ENCODE peak calls at places on chromosomes 5 and 9, in six cellular contexts. T is HCT116, K is lower lobe of right lung, O is RWPE1, S is uterus, J is kidney. F is an unnamed sample.

GRCh38 chr5:158691576-158691975 is 408.1 kb downstream of the EBF1 start:
- DNase-seq in K (no peak), O (no peak), S (no peak), T (no peak), J (no peak), F (no peak)

GRCh38 chr5:157748740-157749461 is 5.4 kb downstream of the LSM11 start:
- DNase-seq in O (peak), S (peak), J (no peak), T (no peak), K (no peak), F (no peak)

GRCh38 chr9:34501889-34502425 is 20.8 kb downstream of the ENHO start:
- DNase-seq in J (no peak), O (no peak), T (no peak), K (peak), S (peak), F (peak)

GRCh38 chr9:118170032-118170955 is 466.1 kb downstream of the TLR4 start:
- DNase-seq in J (peak), O (peak), K (no peak), S (no peak), T (no peak), F (peak)

GRCh38 chr5:150307617-150308426 is 5.1 kb upstream of the ARSI start:
- DNase-seq in S (no peak), O (no peak), K (no peak), J (no peak), T (no peak), F (no peak)

GRCh38 chr9:126756876-126757415 is 47.9 kb upstream of the ZBTB43 start:
- DNase-seq in T (no peak), O (no peak), S (no peak), K (no peak), J (no peak), F (no peak)

GRCh38 chr9:88817628-88818027 is 173.6 kb upstream of the S1PR3 start:
- DNase-seq in O (no peak), J (no peak), T (no peak), K (no peak), S (no peak), F (no peak)

GRCh38 chr5:53425598-53426516 is 54.6 kb upstream of the FST start:
- DNase-seq in J (no peak), O (peak), S (no peak), K (no peak), T (peak), F (no peak)

GRCh38 chr9:7799234-7799933 is at the start of gene DMAC1:
- DNase-seq in J (peak), O (peak), T (peak), K (peak), S (peak), F (peak)

GRCh38 chr5:103228056-103228455 is 30.5 kb upstream of the MACIR start:
- DNase-seq in T (no peak), K (no peak), S (no peak), O (no peak), J (no peak), F (no peak)

GRCh38 chr9:119790022-119790421 is 420.8 kb upstream of the BRINP1 start:
- DNase-seq in K (no peak), J (no peak), O (no peak), T (no peak), S (no peak), F (no peak)

GRCh38 chr9:128372188-128372641 is 1.0 kb downstream of the URM1 start:
- DNase-seq in O (no peak), K (no peak), J (no peak), S (no peak), T (no peak), F (no peak)

GRCh38 chr5:179878222-179879002 is 19.8 kb upstream of the MRNIP start:
- DNase-seq in T (no peak), S (no peak), O (no peak), J (no peak), K (no peak), F (no peak)

GRCh38 chr9:91905958-91906585 is 44.0 kb downstream of the ROR2 start:
- DNase-seq in O (peak), K (peak), T (no peak), J (no peak), S (no peak), F (no peak)

GRCh38 chr9:21078702-21079101 is 960 bp upstream of the IFNB1 start:
- DNase-seq in S (no peak), T (no peak), O (no peak), J (no peak), K (no peak), F (no peak)
- TF ChIP-seq CTCF in S (no peak), T (peak), O (no peak), J (no peak), K (no peak), F (no peak)

GRCh38 chr5:132431682-132432081 is 58.9 kb downstream of the IRF1 start:
- DNase-seq in T (no peak), O (no peak), J (no peak), S (no peak), K (no peak), F (no peak)

GRCh38 chr5:132434813-132435286 is 55.7 kb downstream of the IRF1 start:
- DNase-seq in J (no peak), O (no peak), S (no peak), T (no peak), K (no peak), F (no peak)

GRCh38 chr5:132430736-132431135 is 59.8 kb downstream of the IRF1 start:
- DNase-seq in K (no peak), T (no peak), O (no peak), S (no peak), J (no peak), F (no peak)

GRCh38 chr5:132434391-132434790 is 56.2 kb downstream of the IRF1 start:
- DNase-seq in O (no peak), T (no peak), J (no peak), S (no peak), K (no peak), F (no peak)

GRCh38 chr5:132433141-132433540 is 57.4 kb downstream of the IRF1 start:
- DNase-seq in K (no peak), T (no peak), O (no peak), S (no peak), J (no peak), F (no peak)
- H3K27ac ChIP-seq in K (peak), T (no peak), O (no peak), S (no peak), J (no peak), F (no peak)

GRCh38 chr5:119302916-119303897 is 52.6 kb upstream of the TNFAIP8 start:
- DNase-seq in J (no peak), S (no peak), O (peak), T (no peak), K (no peak), F (no peak)
- TF ChIP-seq CTCF in J (no peak), S (no peak), O (no peak), T (no peak), K (no peak), F (no peak)

DNA sequence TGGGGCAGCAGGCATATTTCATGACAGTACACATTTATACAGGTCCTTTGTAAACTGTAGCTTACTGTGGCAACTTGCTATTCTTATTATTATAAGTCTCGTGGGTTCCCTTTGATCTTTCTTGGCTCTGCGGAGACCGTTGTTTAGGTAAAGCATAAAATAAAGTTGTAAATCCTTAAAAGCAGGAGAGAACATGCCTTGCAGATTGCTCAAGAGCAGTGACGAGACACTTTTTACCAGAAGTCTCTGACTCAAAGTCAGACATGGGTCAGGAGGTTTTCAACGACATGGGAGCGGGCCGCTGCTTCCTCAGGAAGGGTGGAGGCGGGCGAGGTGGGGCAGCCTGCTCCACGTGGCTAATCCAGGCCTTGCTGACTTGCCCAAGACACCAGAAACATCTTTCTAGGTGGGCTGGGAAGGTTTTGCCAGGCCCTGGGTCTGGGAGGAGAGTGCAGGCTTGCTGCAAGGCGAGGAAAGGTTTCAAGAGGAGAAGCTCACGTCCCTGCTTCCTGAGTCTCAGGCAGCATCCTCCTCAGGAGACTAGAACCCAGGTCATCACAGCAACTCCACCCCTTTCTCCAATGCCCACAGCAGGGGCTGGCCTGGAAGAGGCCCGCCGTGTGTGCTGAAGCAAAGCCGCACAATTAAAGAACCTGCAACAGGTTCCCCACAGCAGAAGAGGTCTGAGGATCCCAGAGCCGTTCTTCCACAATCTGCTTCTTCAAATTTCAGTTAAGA is 6.5 kb downstream of the TBC1D2 start:
- DNase-seq in K (peak), J (peak), S (no peak), O (peak), T (no peak), F (no peak)
- H3K27ac ChIP-seq in K (peak), J (peak), S (peak), O (peak), T (peak), F (peak)

GRCh38 chr9:108476574-108476973 is 379.2 kb downstream of the ACTL7B start:
- DNase-seq in S (no peak), J (no peak), K (no peak), T (no peak), O (peak), F (no peak)

GRCh38 chr9:108474356-108474755 is 381.4 kb downstream of the ACTL7B start:
- DNase-seq in K (no peak), T (no peak), J (no peak), S (no peak), O (no peak), F (no peak)

GRCh38 chr9:108475813-108476212 is 380.0 kb downstream of the ACTL7B start:
- DNase-seq in T (no peak), S (no peak), J (no peak), K (no peak), O (no peak), F (no peak)

GRCh38 chr9:108469654-108470053 is 386.1 kb downstream of the ACTL7B start:
- DNase-seq in J (no peak), S (no peak), K (peak), T (no peak), O (peak), F (no peak)

DNA sequence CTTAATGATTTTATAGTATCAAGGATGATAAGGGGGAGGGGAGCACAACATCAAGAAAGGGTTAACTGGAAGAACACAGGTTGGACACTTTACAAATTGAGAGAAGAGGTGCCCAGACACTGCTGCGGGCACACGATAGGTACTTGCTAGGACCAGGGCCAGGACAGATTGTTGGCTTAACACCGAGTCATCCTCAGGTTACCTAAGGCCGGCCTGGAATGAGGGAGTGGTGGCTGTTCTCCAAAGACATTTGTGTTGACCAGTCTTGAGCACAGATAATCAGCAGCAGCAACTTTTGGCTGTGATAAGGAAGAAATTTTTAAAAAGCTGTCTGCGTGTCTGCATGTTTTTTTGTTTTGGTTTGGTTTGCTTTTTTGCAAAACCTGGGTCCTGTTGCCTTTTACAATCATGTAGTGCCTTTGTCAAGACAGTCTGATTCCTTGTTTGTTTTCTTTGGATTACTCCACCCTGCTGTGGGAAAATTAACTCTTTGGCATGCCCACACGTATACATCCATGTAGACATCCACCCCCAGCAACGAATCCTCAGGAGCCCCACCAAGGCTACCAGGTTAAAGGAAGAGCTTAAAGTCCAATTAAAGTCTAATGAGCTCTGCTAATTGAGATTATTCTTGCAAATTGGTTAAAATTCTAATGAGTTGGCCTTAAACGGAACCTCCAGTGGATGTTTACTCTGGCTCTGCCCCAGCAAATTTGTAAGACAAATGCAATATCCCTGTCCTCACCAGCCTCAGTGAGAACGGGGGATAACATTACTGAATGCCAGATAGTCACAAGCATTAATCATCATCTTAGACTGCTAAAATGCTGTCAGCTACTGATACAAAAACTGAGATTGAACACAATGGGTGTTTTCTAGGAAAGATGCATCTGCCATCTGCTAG is 382.3 kb downstream of the ACTL7B start:
- DNase-seq in O (peak), T (no peak), K (no peak), S (peak), J (no peak), F (no peak)
- TF ChIP-seq CTCF in O (no peak), T (no peak), K (no peak), S (no peak), J (no peak), F (no peak)